ENCODE peak calls at places on chromosomes 12 and 14, in eight cellular contexts. Y is right cardiac atrium, R is mammary epithelial cell, A is AG10803, N is IMR-90, B is AG09309, V is transverse colon, L is stomach. K is an unnamed sample.

GRCh38 chr12:68223067-68223747 is 2.4 kb downstream of the IL26 start:
- DNase-seq in Y (peak; percentile 82), R (peak; percentile 71), A (peak; percentile 86), N (peak; percentile 89), B (peak; percentile 69), V (peak; percentile 82), L (peak; percentile 85), K (peak; percentile 41)

GRCh38 chr12:53059434-53060063 is 9.7 kb downstream of the TNS2 start:
- DNase-seq in Y (peak; percentile 66), R (no peak), A (no peak), N (no peak), B (no peak), V (no peak), L (no peak), K (no peak)

GRCh38 chr12:24839268-24839791 is 109.6 kb downstream of the BCAT1 start:
- DNase-seq in Y (no peak), R (no peak), A (peak; percentile 47), N (no peak), B (no peak), V (peak; percentile 14), L (no peak), K (no peak)

GRCh38 chr14:28461379-28461778 is 305.2 kb upstream of the FOXG1 start:
- DNase-seq in Y (no peak), R (peak; percentile 66), A (no peak), N (no peak), B (no peak), V (no peak), L (no peak), K (no peak)

GRCh38 chr14:70808402-70809237 is 693 bp downstream of the MAP3K9 start:
- DNase-seq in Y (peak; percentile 77), R (peak; percentile 63), A (no peak), N (no peak), B (no peak), V (peak; percentile 60), L (peak; percentile 39), K (no peak)

GRCh38 chr12:67018105-67018504 is 251.1 kb upstream of the CAND1 start:
- DNase-seq in Y (no peak), R (no peak), A (no peak), N (no peak), B (no peak), V (no peak), L (no peak), K (no peak)

GRCh38 chr12:117143008-117143532 is 43.9 kb upstream of the TESC start:
- DNase-seq in Y (no peak), R (no peak), A (no peak), N (peak; percentile 83), B (no peak), V (no peak), L (peak; percentile 64), K (no peak)

GRCh38 chr12:106493531-106493930 is 89.3 kb upstream of the RFX4 start:
- DNase-seq in Y (no peak), R (no peak), A (no peak), N (no peak), B (no peak), V (no peak), L (no peak), K (no peak)

GRCh38 chr12:105911966-105912365 is 226.8 kb downstream of the NUAK1 start:
- DNase-seq in Y (no peak), R (peak; percentile 82), A (no peak), N (no peak), B (no peak), V (no peak), L (no peak), K (no peak)

DNA sequence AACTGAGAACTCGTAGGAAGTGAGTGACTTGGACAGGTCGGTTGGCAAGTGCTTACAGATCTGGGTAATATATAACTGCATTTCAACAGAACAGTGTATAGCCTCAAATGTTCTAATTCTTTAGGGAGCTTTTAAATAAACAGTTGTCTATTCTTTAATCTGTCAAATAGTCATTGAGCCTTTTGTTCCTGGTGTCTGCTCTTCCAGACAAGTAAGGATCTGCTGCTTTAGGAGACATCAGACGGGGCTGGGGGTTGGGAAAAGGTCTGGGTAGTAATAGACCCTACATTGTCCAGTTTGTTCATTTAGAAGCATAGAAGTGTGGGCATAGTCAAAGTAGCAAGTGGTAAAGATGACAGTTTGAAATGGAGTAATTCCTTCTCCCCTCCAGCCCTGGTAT is 2.0 kb downstream of the PTPN11 start:
- DNase-seq in Y (no peak), R (no peak), A (no peak), N (no peak), B (no peak), V (no peak), L (no peak), K (no peak)
- H3K4me3 ChIP-seq in Y (no peak overlapping the region), R (no peak overlapping the region), A (no peak overlapping the region), N (no peak overlapping the region), B (no peak overlapping the region), V (no peak overlapping the region), L (no peak overlapping the region), K (no peak overlapping the region)

GRCh38 chr12:113402586-113403260 is 964 bp downstream of the SDS start:
- DNase-seq in Y (no peak), R (no peak), A (no peak), N (no peak), B (no peak), V (no peak), L (no peak), K (no peak)
- H3K4me3 ChIP-seq in Y (no peak overlapping the region), R (no peak overlapping the region), A (no peak overlapping the region), N (no peak overlapping the region), B (no peak overlapping the region), V (no peak overlapping the region), L (no peak overlapping the region), K (no peak overlapping the region)

GRCh38 chr14:103022669-103023044 is 34.7 kb downstream of the CDC42BPB start:
- DNase-seq in Y (no peak), R (no peak), A (no peak), N (no peak), B (no peak), V (no peak), L (no peak), K (no peak)
- H3K4me3 ChIP-seq in Y (no peak overlapping the region), R (no peak overlapping the region), A (no peak overlapping the region), N (no peak overlapping the region), B (no peak overlapping the region), V (no peak overlapping the region), L (no peak overlapping the region), K (no peak overlapping the region)

GRCh38 chr14:64707661-64708060 is 3.4 kb downstream of the PLEKHG3 start:
- DNase-seq in Y (no peak), R (peak; percentile 96), A (peak; percentile 77), N (peak; percentile 85), B (peak; percentile 31), V (peak; percentile 53), L (no peak), K (peak; percentile 87)

GRCh38 chr14:64706552-64707193 is 2.4 kb downstream of the PLEKHG3 start:
- DNase-seq in Y (peak; percentile 82), R (no peak), A (no peak), N (no peak), B (no peak), V (no peak), L (no peak), K (no peak)

GRCh38 chr14:64705406-64706118 is 1.3 kb downstream of the PLEKHG3 start:
- DNase-seq in Y (no peak), R (peak; percentile 63), A (peak; percentile 17), N (no peak), B (no peak), V (no peak), L (no peak), K (no peak)

GRCh38 chr14:64704743-64705405 is 650 bp downstream of the PLEKHG3 start:
- DNase-seq in Y (peak; percentile 77), R (no peak), A (peak; percentile 15), N (peak; percentile 15), B (no peak), V (peak; percentile 50), L (peak; percentile 57), K (no peak)

DNA sequence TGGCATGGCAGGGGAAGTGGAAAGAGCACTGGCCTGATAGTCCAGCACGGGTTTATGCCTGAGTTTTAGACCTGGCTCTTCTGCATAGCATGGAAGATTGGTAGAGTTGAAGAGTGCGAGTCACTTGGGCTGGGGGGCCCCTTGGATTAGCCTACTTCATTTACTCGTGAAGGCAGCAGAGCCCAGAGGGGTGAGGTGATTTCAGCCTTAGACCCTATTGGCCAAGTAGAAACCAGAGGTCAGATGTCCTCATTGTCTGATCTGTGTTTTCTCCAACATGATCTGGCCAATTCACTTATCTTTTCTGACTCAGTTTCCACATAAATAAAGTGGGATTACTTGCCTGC is 1.9 kb downstream of the PLEKHG3 start:
- DNase-seq in Y (no peak), R (no peak), A (no peak), N (no peak), B (no peak), V (no peak), L (no peak), K (no peak)
- H3K4me3 ChIP-seq in Y (peak overlapping the region; percentile 80), R (peak overlapping the region; percentile 91), A (no peak overlapping the region), N (no peak overlapping the region), B (no peak overlapping the region), V (peak overlapping the region; percentile 92), L (peak overlapping the region; percentile 87), K (peak overlapping the region; percentile 85)

GRCh38 chr14:24332094-24332983 is 2.5 kb downstream of the ADCY4 start:
- DNase-seq in Y (peak; percentile 79), R (peak; percentile 63), A (peak; percentile 64), N (peak; percentile 52), B (no peak), V (peak; percentile 87), L (peak; percentile 82), K (no peak)
- H3K4me3 ChIP-seq in Y (peak overlapping the region; percentile 2), R (no peak overlapping the region), A (peak overlapping the region; percentile 17), N (no peak overlapping the region), B (no peak overlapping the region), V (peak overlapping the region; percentile 41), L (peak overlapping the region; percentile 31), K (peak overlapping the region; percentile 15)

GRCh38 chr12:85274076-85274415 is 6.0 kb upstream of the ALX1 start:
- DNase-seq in Y (no peak), R (no peak), A (no peak), N (no peak), B (no peak), V (no peak), L (no peak), K (no peak)

GRCh38 chr12:85278598-85279448 is 1.2 kb upstream of the ALX1 start:
- DNase-seq in Y (peak; percentile 44), R (no peak), A (no peak), N (no peak), B (no peak), V (no peak), L (no peak), K (no peak)

GRCh38 chr12:85277900-85278597 is 2.0 kb upstream of the ALX1 start:
- DNase-seq in Y (peak; percentile 30), R (no peak), A (no peak), N (no peak), B (no peak), V (peak; percentile 12), L (no peak), K (no peak)

GRCh38 chr12:85275359-85275758 is 4.7 kb upstream of the ALX1 start:
- DNase-seq in Y (no peak), R (no peak), A (no peak), N (no peak), B (no peak), V (no peak), L (no peak), K (no peak)

DNA sequence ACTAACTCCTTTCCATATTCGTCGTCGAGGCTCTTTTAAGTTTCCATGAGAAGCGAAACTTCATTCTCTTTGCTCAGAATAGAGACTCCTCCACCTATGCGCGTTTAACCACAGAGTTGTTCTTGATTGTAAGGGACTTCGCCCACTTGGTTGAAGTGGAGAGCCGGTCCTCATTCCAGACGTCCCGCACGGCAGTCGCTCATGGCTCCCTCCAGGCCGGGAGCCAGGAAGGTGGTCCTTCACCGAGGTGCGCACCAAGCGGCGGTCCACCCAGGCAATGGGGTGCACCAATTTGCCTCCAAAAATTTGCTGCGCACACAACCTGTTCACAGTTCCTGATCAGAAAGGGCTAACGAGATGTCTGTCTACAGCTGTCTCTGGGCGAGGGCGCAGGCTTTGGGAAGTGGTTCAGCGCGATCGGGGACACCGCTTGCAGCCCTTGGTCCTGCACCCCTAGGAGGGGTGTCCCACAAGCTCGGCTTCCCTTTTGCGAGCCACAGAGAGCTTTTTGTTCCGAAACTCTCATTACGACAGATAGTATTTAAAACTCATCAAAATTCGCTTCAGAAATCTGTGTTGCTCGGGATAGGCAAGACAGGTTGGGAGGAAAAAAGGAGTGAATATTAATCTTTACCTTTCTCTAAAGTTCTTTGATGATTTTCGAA is 6.5 kb upstream of the ALX1 start:
- DNase-seq in Y (peak; percentile 28), R (no peak), A (no peak), N (no peak), B (no peak), V (no peak), L (no peak), K (no peak)
- H3K4me3 ChIP-seq in Y (no peak overlapping the region), R (no peak overlapping the region), A (no peak overlapping the region), N (no peak overlapping the region), B (no peak overlapping the region), V (no peak overlapping the region), L (no peak overlapping the region), K (no peak overlapping the region)